ENCODE peak calls at places on chromosome 10, in seven cellular contexts. K is ovary, N is dorsolateral prefrontal cortex, X is Calu3, F is astrocyte of the spinal cord, J is HFFc6, G is stomach. H is an unnamed sample.

GRCh38 chr10:77613476-77614130 is 24.0 kb downstream of the KCNMA1 start:
- DNase-seq in X (no peak), J (no peak), N (no peak), F (no peak), K (no peak), G (no peak), H (no peak)

GRCh38 chr10:103547391-103547946 is 54.0 kb downstream of the NEURL1 start:
- DNase-seq in G (peak; percentile 24), N (peak; percentile 73), K (peak; percentile 33), X (no peak), F (no peak), J (no peak), H (no peak)

GRCh38 chr10:62076872-62077271 is 175.4 kb downstream of the ARID5B start:
- DNase-seq in X (peak; percentile 29), G (no peak), J (peak; percentile 84), K (no peak), F (peak; percentile 90), N (no peak), H (no peak)

GRCh38 chr10:76305930-76306612 is 874.6 kb downstream of the LRMDA start:
- DNase-seq in X (no peak), G (no peak), J (no peak), N (no peak), F (no peak), K (no peak), H (no peak)

GRCh38 chr10:103592186-103593021 is 98.9 kb downstream of the NEURL1 start:
- DNase-seq in N (peak; percentile 68), J (no peak), G (peak; percentile 47), K (peak; percentile 45), F (peak; percentile 15), X (peak; percentile 57), H (no peak)

GRCh38 chr10:17088118-17088806 is 41.3 kb downstream of the CUBN start:
- DNase-seq in K (no peak), J (peak; percentile 56), F (peak; percentile 54), N (no peak), G (no peak), X (no peak), H (no peak)

GRCh38 chr10:127033116-127033515 is 127.9 kb downstream of the DOCK1 start:
- DNase-seq in K (no peak), J (no peak), G (no peak), F (no peak), X (no peak), N (no peak), H (no peak)

GRCh38 chr10:122780391-122780790 is 65.3 kb downstream of the CUZD1 start:
- DNase-seq in G (no peak), F (peak; percentile 9), N (no peak), K (no peak), X (no peak), J (peak; percentile 1), H (no peak)

GRCh38 chr10:123808286-123808685 is 83.3 kb downstream of the CPXM2 start:
- DNase-seq in N (no peak), K (no peak), J (no peak), G (no peak), X (no peak), F (no peak), H (no peak)

GRCh38 chr10:79022565-79023488 is 45.9 kb upstream of the ZMIZ1 start:
- DNase-seq in J (no peak), N (no peak), G (no peak), K (peak; percentile 66), F (peak; percentile 13), X (no peak), H (no peak)

GRCh38 chr10:111137587-111137986 is 60.8 kb downstream of the ADRA2A start:
- DNase-seq in F (no peak), K (no peak), X (no peak), N (no peak), G (no peak), J (no peak), H (no peak)

GRCh38 chr10:77328272-77328816 is 309.3 kb downstream of the KCNMA1 start:
- DNase-seq in G (peak; percentile 28), F (no peak), X (peak; percentile 72), N (no peak), J (no peak), K (no peak), H (no peak)

DNA sequence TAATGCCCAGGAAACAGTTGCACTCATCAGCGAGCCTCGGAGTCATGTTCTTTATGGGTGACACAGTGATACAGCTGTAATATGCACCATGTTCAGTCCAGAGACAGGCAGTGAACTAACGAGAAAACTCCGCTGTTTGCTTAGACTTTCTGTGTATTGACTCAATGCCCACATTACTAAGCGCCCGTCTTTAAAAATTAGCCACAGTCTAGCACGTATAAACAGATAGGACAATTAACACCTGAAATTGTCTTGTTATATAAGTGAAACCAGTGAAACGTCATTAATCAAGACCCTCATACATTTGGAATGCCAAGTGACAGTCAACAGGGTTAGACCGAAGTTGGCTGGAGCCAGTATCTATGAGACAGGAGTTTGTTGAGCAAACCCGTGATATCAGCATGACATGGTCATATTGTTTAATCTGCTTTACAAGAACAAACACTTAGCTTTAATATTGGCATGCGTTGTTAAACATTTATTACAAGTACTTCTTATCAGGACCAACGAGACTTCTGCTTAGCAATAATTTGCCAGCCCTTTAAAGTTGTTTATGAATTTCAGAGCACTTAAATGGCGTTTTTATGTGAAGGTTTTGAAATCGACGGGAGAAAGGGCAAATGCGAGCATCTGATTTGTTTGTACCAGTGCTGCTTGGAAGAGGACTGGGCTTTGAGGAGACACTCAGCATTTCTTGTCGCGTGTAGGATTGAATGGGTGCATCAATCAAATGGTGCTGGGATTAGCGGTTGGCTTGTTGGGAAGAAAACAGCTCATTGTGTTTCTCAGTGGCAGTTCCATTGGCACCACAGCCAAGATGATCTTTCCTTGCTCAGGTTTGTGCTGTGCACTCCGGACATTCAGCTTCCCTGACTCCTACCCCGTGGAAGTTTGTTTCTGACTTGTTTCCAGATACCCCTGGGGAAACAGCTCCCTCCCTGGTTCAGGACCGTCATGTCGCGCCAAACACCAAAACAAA is 56.3 kb downstream of the CAMK1D start:
- DNase-seq in N (no peak), G (no peak), X (peak; percentile 6), F (peak; percentile 35), J (no peak), K (no peak), H (no peak)
- TF ChIP-seq CTCF in N (no peak), G (no peak), X (no peak), F (no peak), J (no peak), K (no peak), H (no peak)

GRCh38 chr10:98134431-98135221 is at the start of gene R3HCC1L:
- DNase-seq in G (peak; percentile 91), K (peak; percentile 93), N (peak; percentile 90), J (peak; percentile 81), F (peak; percentile 88), X (peak; percentile 90), H (peak; percentile 95)
- TF ChIP-seq CTCF in G (no peak), K (no peak), N (peak; percentile 27), J (no peak), F (no peak), X (no peak), H (peak; percentile 11)

DNA sequence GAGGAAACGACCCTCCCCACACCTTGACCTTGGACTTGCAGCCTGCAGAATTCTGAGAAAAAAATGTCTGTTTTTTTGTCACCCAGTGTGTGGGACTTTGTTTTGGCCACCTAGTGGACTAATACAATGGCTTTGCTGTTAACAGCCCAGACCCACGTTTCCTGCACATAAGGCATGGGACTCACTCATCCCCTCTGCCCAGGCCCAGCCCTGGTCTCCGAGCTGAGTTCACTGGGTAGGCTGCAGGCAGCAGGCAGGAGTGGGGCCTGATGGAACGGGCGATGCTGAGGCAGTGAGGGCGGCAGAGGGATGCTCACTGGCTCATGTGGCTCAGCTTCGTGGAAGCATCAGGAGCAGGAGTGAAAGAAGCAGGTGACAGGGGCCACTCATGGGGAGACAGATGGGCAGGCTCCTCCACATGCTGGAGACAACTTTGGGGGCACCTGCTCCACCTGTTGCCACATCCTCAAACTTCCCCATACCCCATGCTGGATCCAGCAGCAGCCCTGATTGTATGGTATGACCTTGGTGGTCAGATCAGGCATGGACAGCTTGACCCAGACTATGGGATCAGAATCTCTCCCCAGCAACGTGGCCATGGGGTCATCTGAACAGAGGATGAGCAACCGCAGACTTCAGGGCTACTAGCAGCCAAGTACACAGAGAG is 65.8 kb upstream of the ANTXRL start:
- DNase-seq in N (no peak), X (peak; percentile 32), J (no peak), F (no peak), G (no peak), K (no peak), H (no peak)
- TF ChIP-seq CTCF in N (no peak), X (peak; percentile 70), J (peak; percentile 73), F (no peak), G (no peak), K (no peak), H (peak; percentile 62)

GRCh38 chr10:31605846-31606543 is 287.0 kb downstream of the ZEB1 start:
- DNase-seq in J (no peak), N (no peak), F (no peak), G (no peak), K (no peak), X (no peak), H (no peak)
- TF ChIP-seq CTCF in J (no peak), N (no peak), F (no peak), G (no peak), K (no peak), X (no peak), H (no peak)

DNA sequence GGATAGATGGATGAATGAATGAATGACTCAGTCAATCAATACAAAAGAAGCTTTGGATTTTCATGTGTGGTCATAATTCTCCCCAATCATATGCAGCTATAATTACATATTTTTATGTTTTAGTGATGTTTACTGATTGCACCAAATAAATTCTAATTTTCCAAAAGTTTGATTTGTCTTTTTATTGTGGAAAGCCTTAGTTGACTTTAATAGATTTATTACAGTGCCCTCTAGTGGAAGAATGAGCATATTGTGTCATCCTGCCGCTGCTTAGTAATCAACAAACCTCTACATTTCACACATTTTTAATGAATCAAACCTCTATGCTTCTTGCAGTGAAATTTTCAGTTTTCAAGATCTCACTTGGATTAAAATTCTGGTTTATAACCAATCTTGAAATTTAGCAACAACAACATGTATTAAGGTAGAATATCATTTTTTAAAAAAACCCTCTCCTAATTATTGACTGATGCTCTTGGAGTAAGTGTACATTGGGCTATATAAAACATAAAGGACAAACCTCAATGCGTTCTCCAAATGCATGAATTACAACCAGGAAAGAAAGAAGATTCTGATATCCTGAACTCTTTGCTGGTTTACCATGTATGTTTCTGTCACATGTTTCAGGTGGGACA is 55.6 kb upstream of the PNLIP start:
- DNase-seq in F (peak; percentile 22), J (peak; percentile 6), N (no peak), K (no peak), X (no peak), G (no peak), H (no peak)
- TF ChIP-seq CTCF in F (peak; percentile 58), J (peak; percentile 87), N (peak; percentile 71), K (no peak), X (peak; percentile 24), G (no peak), H (peak; percentile 94)